ENCODE peak calls at places on chromosome 10, in seven cellular contexts. Z is HepG2, F is sigmoid colon, C is lung, J is cardiac muscle cell, L is transverse colon, W is A673. K is an unnamed sample.

GRCh38 chr10:129332476-129332875 is 134.6 kb upstream of the MGMT start:
- DNase-seq in Z (no peak), J (peak; percentile 54), F (no peak), W (peak; percentile 88), L (no peak), C (no peak), K (no peak)

GRCh38 chr10:14584643-14585042 is 190.1 kb downstream of the FAM107B start:
- DNase-seq in W (no peak), F (no peak), L (no peak), J (no peak), Z (no peak), C (no peak), K (no peak)

GRCh38 chr10:87915989-87916388 is 52.6 kb downstream of the PTEN start:
- DNase-seq in F (no peak), J (peak; percentile 68), W (peak; percentile 28), Z (no peak), C (no peak), L (no peak), K (no peak)

GRCh38 chr10:14383266-14383665 is 52.5 kb upstream of the FRMD4A start:
- DNase-seq in W (peak; percentile 19), L (no peak), C (no peak), J (no peak), F (no peak), Z (no peak), K (no peak)

GRCh38 chr10:11874568-11875182 is 51.5 kb downstream of the PROSER2 start:
- DNase-seq in W (peak; percentile 88), C (peak; percentile 78), L (no peak), F (peak; percentile 52), J (peak; percentile 96), Z (peak; percentile 80), K (peak; percentile 67)

GRCh38 chr10:92342801-92343200 is 51.8 kb downstream of the MARCHF5 start:
- DNase-seq in F (no peak), Z (no peak), L (no peak), C (no peak), W (no peak), J (no peak), K (no peak)

GRCh38 chr10:89662596-89662995 is 17.6 kb upstream of the PANK1 start:
- DNase-seq in W (no peak), J (no peak), Z (no peak), L (no peak), F (no peak), C (no peak), K (no peak)

GRCh38 chr10:7111574-7111973 is 299.3 kb downstream of the SFMBT2 start:
- DNase-seq in Z (no peak), J (peak; percentile 60), C (no peak), W (no peak), L (no peak), F (no peak), K (no peak)

GRCh38 chr10:68434657-68435056 is 27.6 kb upstream of the RUFY2 start:
- DNase-seq in Z (no peak), W (no peak), C (no peak), L (no peak), J (no peak), F (no peak), K (no peak)

DNA sequence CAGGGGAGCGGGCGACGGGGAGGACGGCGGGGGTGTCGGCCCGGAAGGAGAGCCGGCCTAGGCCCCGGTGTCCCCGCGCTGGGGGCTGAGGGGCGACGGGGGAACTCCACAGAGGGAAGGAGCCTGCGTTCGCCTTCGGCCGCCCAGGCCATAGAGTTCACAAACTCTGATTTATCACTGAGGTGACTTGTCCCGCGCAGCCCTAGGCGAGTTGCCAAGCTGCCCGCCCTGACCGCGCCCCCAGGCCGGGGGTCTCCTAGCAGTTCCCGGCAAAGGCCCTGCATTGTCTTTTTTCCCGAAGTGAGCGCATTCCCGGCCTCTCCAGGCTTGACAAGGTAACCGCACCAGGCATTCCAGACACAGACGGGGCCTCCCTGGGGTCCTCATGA is 2.9 kb upstream of the NKX6-2 start:
- DNase-seq in C (no peak), W (no peak), J (no peak), F (no peak), Z (no peak), L (no peak), K (no peak)
- H3K27me3 ChIP-seq in C (peaks cover 48% of the 10 kb centered on the region), W (peaks cover 74% of the 10 kb centered on the region), J (peaks cover 90% of the 10 kb centered on the region), F (peaks cover 64% of the 10 kb centered on the region), Z (peaks cover 53% of the 10 kb centered on the region), L (peaks cover 82% of the 10 kb centered on the region), K (peaks cover 22% of the 10 kb centered on the region)

GRCh38 chr10:83007521-83007920 is 1131.8 kb upstream of the GHITM start:
- DNase-seq in F (no peak), L (no peak), Z (no peak), J (no peak), C (no peak), W (no peak), K (no peak)

GRCh38 chr10:83012866-83013265 is 1126.4 kb upstream of the GHITM start:
- DNase-seq in W (no peak), Z (no peak), J (peak; percentile 4), L (no peak), C (no peak), F (no peak), K (no peak)
- H3K27ac ChIP-seq in W (no peak overlapping the region), Z (no peak overlapping the region), J (no peak overlapping the region), L (no peak overlapping the region), C (no peak overlapping the region), F (no peak overlapping the region), K (no peak overlapping the region)

GRCh38 chr10:3780766-3781457 is 4.1 kb downstream of the KLF6 start:
- DNase-seq in L (no peak), C (no peak), J (peak; percentile 49), W (no peak), F (peak; percentile 64), Z (no peak), K (no peak)

GRCh38 chr10:3781458-3782098 is 3.4 kb downstream of the KLF6 start:
- DNase-seq in Z (no peak), C (no peak), L (peak; percentile 68), J (peak; percentile 83), F (peak; percentile 81), W (no peak), K (no peak)

GRCh38 chr10:3779146-3779707 is 5.8 kb downstream of the KLF6 start:
- DNase-seq in W (no peak), J (peak; percentile 31), C (no peak), F (no peak), L (peak; percentile 26), Z (no peak), K (no peak)

GRCh38 chr10:3778708-3779108 is 6.3 kb downstream of the KLF6 start:
- DNase-seq in F (no peak), J (peak; percentile 27), Z (no peak), L (no peak), W (no peak), C (no peak), K (no peak)

GRCh38 chr10:3780056-3780765 is 4.8 kb downstream of the KLF6 start:
- DNase-seq in F (no peak), Z (no peak), W (no peak), J (peak; percentile 61), L (no peak), C (no peak), K (no peak)
- H3K4me1 ChIP-seq in F (peaks cover 66% of the 10 kb centered on the region), Z (peaks cover 49% of the 10 kb centered on the region), W (peaks cover 59% of the 10 kb centered on the region), J (peaks cover 8% of the 10 kb centered on the region), L (peaks cover 69% of the 10 kb centered on the region), C (peaks cover 18% of the 10 kb centered on the region), K (peaks cover 18% of the 10 kb centered on the region)

DNA sequence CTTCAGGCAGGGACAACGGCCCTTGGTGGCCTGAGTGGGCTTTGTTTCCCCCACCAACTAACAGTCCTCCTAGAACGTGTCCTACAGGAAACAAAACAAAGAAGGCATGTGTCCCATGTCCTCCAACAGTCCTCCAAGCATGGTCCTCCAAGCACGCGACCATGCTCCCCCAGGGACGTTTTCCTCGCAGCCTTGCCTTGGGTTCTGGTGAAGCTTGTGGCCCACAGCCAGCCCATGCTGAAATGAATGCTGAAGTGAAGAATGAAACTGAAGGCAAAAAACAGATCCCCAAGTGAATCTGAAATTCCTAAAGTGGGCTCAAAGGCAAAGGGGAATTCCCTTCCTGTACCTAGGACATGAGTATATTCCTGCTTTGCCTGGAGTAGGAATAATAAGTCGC is 176.6 kb downstream of the JCAD start:
- DNase-seq in Z (no peak), J (no peak), C (no peak), L (no peak), W (no peak), F (no peak), K (no peak)
- H3K27me3 ChIP-seq in Z (peaks cover 11% of the 10 kb centered on the region), J (no peaks in the 10 kb centered on the region), C (no peaks in the 10 kb centered on the region), L (no peaks in the 10 kb centered on the region), W (no peaks in the 10 kb centered on the region), F (no peaks in the 10 kb centered on the region), K (no peaks in the 10 kb centered on the region)